ENCODE peak calls at places on chromosomes 5 and 9, in four cellular contexts. Y is HCT116, F is tibial artery, T is neuronal stem cell. P is an unnamed sample.
A peak's percentile ranks its signal among the peaks of the same experiment; 100 is the strongest.

GRCh38 chr9:135992486-135993408 is 31.6 kb upstream of the UBAC1 start:
- DNase-seq in Y (no peak), F (peak; percentile 79), T (peak; percentile 59), P (peak; percentile 92)

GRCh38 chr5:124847907-124848306 is 101.5 kb upstream of the ZNF608 start:
- DNase-seq in Y (no peak), T (no peak), F (no peak), P (no peak)

GRCh38 chr5:138354387-138354786 is 1.9 kb downstream of the KDM3B start:
- DNase-seq in T (no peak), Y (no peak), F (no peak), P (no peak)

GRCh38 chr5:92941806-92942205 is 639.2 kb downstream of the NR2F1-AS1 start:
- DNase-seq in F (no peak), T (no peak), Y (no peak), P (no peak)

GRCh38 chr9:26308328-26308727 is 584.3 kb downstream of the CAAP1 start:
- DNase-seq in T (no peak), F (no peak), Y (no peak), P (no peak)

GRCh38 chr5:7686794-7687193 is 164.1 kb downstream of the CFAP90 start:
- DNase-seq in F (no peak), Y (no peak), T (no peak), P (no peak)

GRCh38 chr5:79001471-79001870 is 16.4 kb upstream of the ARSB start:
- DNase-seq in Y (no peak), T (no peak), F (no peak), P (no peak)

GRCh38 chr9:129451089-129451656 is 169.7 kb downstream of the C9orf50 start:
- DNase-seq in F (no peak), T (no peak), Y (no peak), P (no peak)

GRCh38 chr5:132489051-132489770 is 1.4 kb downstream of the IRF1 start:
- DNase-seq in T (no peak), F (peak; percentile 64), Y (no peak), P (no peak)

GRCh38 chr5:144150996-144151395 is 19.5 kb downstream of the YIPF5 start:
- DNase-seq in F (no peak), Y (no peak), T (no peak), P (no peak)

GRCh38 chr5:33476992-33477391 is 36.2 kb downstream of the TARS1 start:
- DNase-seq in T (no peak), F (no peak), Y (no peak), P (no peak)

GRCh38 chr9:130845254-130845653 is 10.2 kb downstream of the ABL1 start:
- DNase-seq in F (no peak), T (no peak), Y (no peak), P (no peak)
- H3K4me1 ChIP-seq in F (peaks cover 83% of the 10 kb centered on the region), T (peaks cover 47% of the 10 kb centered on the region), Y (peaks cover 41% of the 10 kb centered on the region), P (peaks cover 6% of the 10 kb centered on the region)

DNA sequence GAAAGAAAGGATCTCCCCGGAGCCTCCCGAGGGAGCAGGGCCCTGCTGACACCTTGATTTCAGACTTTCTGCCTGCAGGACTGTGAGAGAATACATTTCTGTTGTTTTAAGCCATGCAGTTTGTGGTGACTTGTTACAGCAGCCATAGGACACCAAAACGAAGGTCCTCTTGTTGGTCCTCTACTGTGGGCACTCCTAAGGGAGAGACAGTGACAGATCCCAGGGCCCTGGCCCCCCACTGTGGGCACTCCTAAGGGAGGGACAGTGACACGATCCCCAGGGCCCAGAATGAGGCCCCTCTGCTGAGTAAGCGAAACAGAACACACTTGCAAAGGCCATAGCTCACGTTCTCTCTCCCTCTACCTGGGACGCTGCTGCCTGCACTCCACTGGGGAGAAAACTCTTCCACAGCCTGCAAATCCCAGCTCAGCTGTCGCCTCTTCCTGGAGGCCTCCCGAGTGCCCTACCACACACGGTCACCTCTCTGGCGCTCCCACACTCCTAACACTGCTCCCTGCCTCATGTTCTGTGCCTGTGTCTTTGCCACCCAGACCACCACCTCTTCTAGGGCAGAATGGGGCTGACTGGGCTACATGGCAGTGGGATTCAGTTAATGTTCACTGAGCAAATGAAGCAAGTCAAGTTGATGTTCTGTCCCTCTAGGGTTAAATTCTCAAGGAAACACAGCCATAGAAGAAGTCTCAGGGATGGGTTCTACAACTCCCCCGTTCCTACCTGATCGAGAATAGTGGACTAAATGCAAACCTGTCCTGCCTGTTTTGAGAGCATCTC is 23.8 kb downstream of the ANKS6 start:
- DNase-seq in F (no peak), T (no peak), Y (no peak), P (no peak)
- H3K36me3 ChIP-seq in F (peaks cover 48% of the 10 kb centered on the region), T (peaks cover 47% of the 10 kb centered on the region), Y (peaks cover 24% of the 10 kb centered on the region), P (peaks cover 10% of the 10 kb centered on the region)

GRCh38 chr5:150190987-150191386 is 1.1 kb downstream of the SLC6A7 start:
- DNase-seq in T (no peak), Y (no peak), F (no peak), P (no peak)
- H3K27me3 ChIP-seq in T (peaks cover 44% of the 10 kb centered on the region), Y (no peaks in the 10 kb centered on the region), F (peaks cover 24% of the 10 kb centered on the region), P (no peaks in the 10 kb centered on the region)

DNA sequence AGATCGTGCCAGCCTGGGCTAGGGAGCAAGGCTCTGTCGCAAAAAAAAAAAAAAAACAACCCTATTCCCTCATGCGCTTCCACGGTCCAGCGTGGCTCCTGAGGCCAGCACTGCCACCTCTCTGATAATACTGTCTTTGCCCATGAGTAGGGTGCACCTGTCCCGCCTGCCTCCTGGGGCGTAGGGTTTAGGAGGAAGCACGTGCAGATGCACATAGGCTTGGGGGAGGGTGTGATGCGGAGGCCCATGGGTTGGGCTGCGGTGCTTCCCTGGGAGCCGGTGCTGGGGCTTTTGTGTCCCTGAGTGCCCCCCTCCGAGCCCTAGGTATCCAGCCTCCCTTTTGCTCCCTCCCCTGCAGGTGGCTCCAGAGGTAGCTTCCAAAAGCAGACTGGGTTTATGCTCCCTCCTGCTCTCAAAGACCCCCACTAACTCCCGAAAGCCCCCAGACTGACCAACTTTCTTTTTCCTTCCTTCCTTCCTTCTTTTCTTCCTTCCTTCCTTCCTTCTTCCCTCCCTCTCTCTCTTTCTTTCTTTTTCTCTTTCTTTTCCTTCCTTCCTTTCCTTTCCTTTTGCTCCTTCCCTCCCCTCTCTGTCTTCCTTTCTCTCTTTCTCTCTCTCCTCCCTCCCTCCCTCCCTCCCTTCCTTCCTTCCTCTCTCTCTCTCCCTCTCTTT is 12.8 kb downstream of the FGFR4 start:
- DNase-seq in T (no peak), Y (no peak), F (no peak), P (no peak)
- H3K4me1 ChIP-seq in T (peaks cover 5% of the 10 kb centered on the region), Y (peaks cover 6% of the 10 kb centered on the region), F (peaks cover 2% of the 10 kb centered on the region), P (no peaks in the 10 kb centered on the region)

GRCh38 chr5:111061618-111062017 is 9.9 kb upstream of the TSLP start:
- DNase-seq in T (no peak), Y (no peak), F (no peak), P (no peak)
- H3K36me3 ChIP-seq in T (no peaks in the 10 kb centered on the region), Y (no peaks in the 10 kb centered on the region), F (no peaks in the 10 kb centered on the region), P (no peaks in the 10 kb centered on the region)

GRCh38 chr9:36037580-36038169 is 962 bp downstream of the RECK start:
- DNase-seq in T (no peak), F (no peak), Y (no peak), P (no peak)
- H3K27me3 ChIP-seq in T (no peaks in the 10 kb centered on the region), F (no peaks in the 10 kb centered on the region), Y (no peaks in the 10 kb centered on the region), P (no peaks in the 10 kb centered on the region)